ENCODE peak calls at places on chromosomes 3 and 15, in four cellular contexts. One of them, this sample, is unnamed. For H3K27me3, the result is how much of the 10 kb centered on the place peaks cover.

GRCh38 chr3:16423298-16423697 is 90.2 kb downstream of the RFTN1 start:
- DNase-seq in IMR-90: no peak
- DNase-seq in heart left ventricle: no peak
- DNase-seq in adrenal gland: no peak
- DNase-seq in this sample: peak

GRCh38 chr15:99141943-99142342 is 37.1 kb downstream of the SYNM start:
- DNase-seq in heart left ventricle: no peak
- DNase-seq in IMR-90: no peak
- DNase-seq in adrenal gland: no peak
- DNase-seq in this sample: no peak

GRCh38 chr15:86193716-86194408 is 114.2 kb downstream of the AGBL1 start:
- DNase-seq in IMR-90: no peak
- DNase-seq in heart left ventricle: no peak
- DNase-seq in adrenal gland: no peak
- DNase-seq in this sample: no peak

GRCh38 chr3:190886945-190887344 is 24.5 kb upstream of the GMNC start:
- DNase-seq in IMR-90: peak
- DNase-seq in adrenal gland: no peak
- DNase-seq in heart left ventricle: no peak
- DNase-seq in this sample: peak

GRCh38 chr3:154243353-154243752 is 80.9 kb downstream of the DHX36 start:
- DNase-seq in IMR-90: peak
- DNase-seq in adrenal gland: no peak
- DNase-seq in heart left ventricle: no peak
- DNase-seq in this sample: peak

GRCh38 chr3:111284485-111285187 is 213.0 kb downstream of the NECTIN3 start:
- DNase-seq in IMR-90: no peak
- DNase-seq in heart left ventricle: no peak
- DNase-seq in adrenal gland: no peak
- DNase-seq in this sample: no peak

GRCh38 chr3:151467069-151467468 is 6.2 kb upstream of the IGSF10 start:
- DNase-seq in adrenal gland: no peak
- DNase-seq in IMR-90: no peak
- DNase-seq in heart left ventricle: no peak
- DNase-seq in this sample: no peak

GRCh38 chr3:139113231-139113749 is 68.6 kb upstream of the PRR23C start:
- DNase-seq in adrenal gland: no peak
- DNase-seq in heart left ventricle: no peak
- DNase-seq in IMR-90: no peak
- DNase-seq in this sample: no peak

GRCh38 chr3:137771401-137772230 is 7.5 kb downstream of the SOX14 start:
- DNase-seq in IMR-90: no peak
- DNase-seq in heart left ventricle: no peak
- DNase-seq in adrenal gland: no peak
- DNase-seq in this sample: no peak

GRCh38 chr3:126703512-126704493 is at the start of gene CHCHD6:
- DNase-seq in adrenal gland: peak
- DNase-seq in IMR-90: peak
- DNase-seq in heart left ventricle: peak
- DNase-seq in this sample: peak

GRCh38 chr3:567488-568173 is 371.1 kb downstream of the CHL1 start:
- DNase-seq in IMR-90: no peak
- DNase-seq in heart left ventricle: no peak
- DNase-seq in adrenal gland: no peak
- DNase-seq in this sample: no peak

GRCh38 chr3:106587581-106587980 is 718.8 kb upstream of the CBLB start:
- DNase-seq in IMR-90: no peak
- DNase-seq in heart left ventricle: no peak
- DNase-seq in adrenal gland: no peak
- DNase-seq in this sample: peak

GRCh38 chr3:44682182-44682896 is 30.1 kb upstream of the ZNF502 start:
- DNase-seq in heart left ventricle: no peak
- DNase-seq in IMR-90: peak
- DNase-seq in adrenal gland: no peak
- DNase-seq in this sample: no peak

GRCh38 chr3:28291577-28291976 is 50.2 kb downstream of the CMC1 start:
- DNase-seq in adrenal gland: no peak
- DNase-seq in heart left ventricle: no peak
- DNase-seq in IMR-90: no peak
- DNase-seq in this sample: no peak

GRCh38 chr3:128879125-128879969 is at the start of gene ACAD9:
- DNase-seq in heart left ventricle: peak
- DNase-seq in IMR-90: peak
- DNase-seq in adrenal gland: peak
- DNase-seq in this sample: peak

GRCh38 chr15:23504003-23504402 is 57.0 kb upstream of the GOLGA6L2 start:
- DNase-seq in IMR-90: no peak
- DNase-seq in heart left ventricle: no peak
- DNase-seq in adrenal gland: no peak
- DNase-seq in this sample: no peak

GRCh38 chr3:42556089-42556632 is 25.6 kb downstream of the SEC22C start:
- DNase-seq in IMR-90: no peak
- DNase-seq in heart left ventricle: no peak
- DNase-seq in adrenal gland: no peak
- DNase-seq in this sample: no peak

GRCh38 chr3:42552830-42553229 is 28.9 kb downstream of the SEC22C start:
- DNase-seq in heart left ventricle: no peak
- DNase-seq in adrenal gland: no peak
- DNase-seq in IMR-90: no peak
- DNase-seq in this sample: no peak

GRCh38 chr3:42562047-42562907 is 19.5 kb downstream of the SEC22C start:
- DNase-seq in heart left ventricle: no peak
- DNase-seq in adrenal gland: no peak
- DNase-seq in IMR-90: peak
- DNase-seq in this sample: peak

GRCh38 chr3:42557849-42558248 is 23.9 kb downstream of the SEC22C start:
- DNase-seq in heart left ventricle: no peak
- DNase-seq in IMR-90: no peak
- DNase-seq in adrenal gland: no peak
- DNase-seq in this sample: no peak
- TF ChIP-seq CTCF in heart left ventricle: no peak
- TF ChIP-seq CTCF in IMR-90: no peak
- TF ChIP-seq CTCF in adrenal gland: no peak
- TF ChIP-seq CTCF in this sample: no peak

DNA sequence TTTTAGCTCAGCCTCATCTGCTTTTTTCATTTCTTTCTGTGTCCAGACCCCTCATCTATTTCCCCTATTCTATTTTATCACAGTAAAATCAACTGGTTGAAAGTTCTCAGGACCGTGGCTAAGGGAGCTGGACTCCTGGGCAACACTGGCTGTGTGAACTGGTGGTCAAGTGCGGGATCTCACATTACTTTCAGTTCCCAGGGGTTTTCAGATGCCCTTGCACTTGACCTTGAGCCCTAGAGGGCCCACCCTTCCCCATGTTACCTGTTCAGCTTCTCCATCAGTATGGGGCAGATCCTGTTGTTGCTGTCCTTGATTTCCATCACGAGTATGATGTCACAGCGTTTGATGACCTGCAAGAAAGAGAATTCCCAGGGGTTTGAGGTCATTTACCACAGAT is 2.8 kb downstream of the DNASE1L3 start:
- DNase-seq in adrenal gland: no peak
- DNase-seq in IMR-90: no peak
- DNase-seq in heart left ventricle: no peak
- DNase-seq in this sample: no peak
- H3K4me3 ChIP-seq in adrenal gland: no peak
- H3K4me3 ChIP-seq in IMR-90: no peak
- H3K4me3 ChIP-seq in heart left ventricle: no peak
- H3K4me3 ChIP-seq in this sample: no peak

GRCh38 chr3:50502225-50502583 is 1.2 kb downstream of the CACNA2D2 start:
- DNase-seq in IMR-90: no peak
- DNase-seq in adrenal gland: no peak
- DNase-seq in heart left ventricle: no peak
- DNase-seq in this sample: no peak

GRCh38 chr3:50503947-50504346 is 513 bp upstream of the CACNA2D2 start:
- DNase-seq in IMR-90: no peak
- DNase-seq in heart left ventricle: no peak
- DNase-seq in adrenal gland: no peak
- DNase-seq in this sample: no peak

GRCh38 chr3:50502584-50503423 is 630 bp downstream of the CACNA2D2 start:
- DNase-seq in IMR-90: no peak
- DNase-seq in adrenal gland: no peak
- DNase-seq in heart left ventricle: no peak
- DNase-seq in this sample: no peak

GRCh38 chr3:50504681-50505080 is 1.2 kb upstream of the CACNA2D2 start:
- DNase-seq in adrenal gland: no peak
- DNase-seq in heart left ventricle: no peak
- DNase-seq in IMR-90: no peak
- DNase-seq in this sample: no peak

GRCh38 chr3:50503504-50503903 is at the start of gene CACNA2D2:
- DNase-seq in heart left ventricle: peak
- DNase-seq in adrenal gland: no peak
- DNase-seq in IMR-90: no peak
- DNase-seq in this sample: no peak
- H3K27me3 ChIP-seq in heart left ventricle: under half
- H3K27me3 ChIP-seq in adrenal gland: under half
- H3K27me3 ChIP-seq in IMR-90: half or more
- H3K27me3 ChIP-seq in this sample: under half

GRCh38 chr15:24976932-24977331 is 22.1 kb downstream of the SNRPN start:
- DNase-seq in heart left ventricle: no peak
- DNase-seq in IMR-90: peak
- DNase-seq in adrenal gland: no peak
- DNase-seq in this sample: peak
- TF ChIP-seq CTCF in heart left ventricle: no peak
- TF ChIP-seq CTCF in IMR-90: no peak
- TF ChIP-seq CTCF in adrenal gland: no peak
- TF ChIP-seq CTCF in this sample: no peak

DNA sequence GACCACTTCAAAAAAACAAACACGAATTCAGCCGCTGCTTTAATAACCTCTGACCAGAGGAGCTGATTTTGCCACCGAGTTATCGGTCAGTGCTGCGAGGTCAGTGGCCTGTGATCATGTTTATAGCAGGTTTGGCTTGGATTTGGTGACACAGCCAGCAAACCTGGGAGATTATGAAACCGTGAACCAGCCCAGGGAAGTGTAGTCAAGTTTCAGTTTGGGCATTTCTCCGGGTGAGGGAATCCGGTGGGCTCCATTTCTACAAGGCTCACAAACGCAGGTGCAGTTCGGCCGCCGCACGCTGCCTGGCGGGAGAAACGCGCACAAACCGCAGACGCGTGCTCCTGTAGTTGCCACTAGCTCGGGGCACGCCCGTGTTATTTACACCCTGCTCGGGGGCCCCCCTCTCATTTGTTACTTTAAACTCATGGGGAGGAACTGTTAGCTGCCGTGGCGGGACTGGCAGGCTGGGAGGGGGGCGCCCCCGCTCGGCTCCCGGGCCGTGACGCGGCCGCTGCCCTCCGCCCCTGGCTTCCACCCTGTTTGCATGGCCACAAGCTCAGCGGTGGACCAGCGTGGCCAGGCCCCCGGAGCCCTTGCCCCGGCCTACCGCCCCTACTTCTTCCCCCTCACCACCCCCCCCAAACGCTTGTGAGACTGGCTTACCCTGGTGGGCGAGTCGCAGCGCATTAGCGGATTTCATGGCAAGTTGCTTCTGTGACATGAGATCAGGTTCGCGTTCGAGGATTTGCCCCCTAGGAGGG is 13.6 kb upstream of the ONECUT1 start:
- DNase-seq in heart left ventricle: no peak
- DNase-seq in IMR-90: no peak
- DNase-seq in adrenal gland: no peak
- DNase-seq in this sample: no peak
- H3K4me3 ChIP-seq in heart left ventricle: peak
- H3K4me3 ChIP-seq in IMR-90: no peak
- H3K4me3 ChIP-seq in adrenal gland: no peak
- H3K4me3 ChIP-seq in this sample: no peak

GRCh38 chr15:76964157-76964556 is 30.8 kb upstream of the PSTPIP1 start:
- DNase-seq in heart left ventricle: no peak
- DNase-seq in IMR-90: peak
- DNase-seq in adrenal gland: no peak
- DNase-seq in this sample: peak
- H3K27me3 ChIP-seq in heart left ventricle: under half
- H3K27me3 ChIP-seq in IMR-90: under half
- H3K27me3 ChIP-seq in adrenal gland: under half
- H3K27me3 ChIP-seq in this sample: under half

DNA sequence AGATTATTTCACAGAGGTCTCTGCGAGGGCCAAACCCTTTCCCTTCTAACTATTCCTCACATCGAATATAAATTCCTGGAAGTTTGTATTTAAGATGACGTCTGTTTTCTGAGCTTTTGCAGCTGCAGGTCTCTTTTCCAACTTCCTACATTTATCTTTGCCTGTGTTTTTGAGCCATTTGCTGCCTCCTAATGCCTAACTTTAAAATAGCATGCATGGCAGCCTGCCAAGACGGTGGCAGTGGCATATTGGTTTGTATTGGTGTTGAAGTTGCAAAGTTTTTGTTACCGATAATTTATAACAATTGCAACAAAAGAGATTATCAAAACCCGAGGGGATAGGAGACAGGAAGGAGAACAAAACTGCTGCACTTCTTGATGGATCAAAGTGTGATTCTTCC is 187.1 kb upstream of the DNAJC19 start:
- DNase-seq in adrenal gland: peak
- DNase-seq in IMR-90: peak
- DNase-seq in heart left ventricle: peak
- DNase-seq in this sample: peak
- TF ChIP-seq CTCF in adrenal gland: peak
- TF ChIP-seq CTCF in IMR-90: peak
- TF ChIP-seq CTCF in heart left ventricle: peak
- TF ChIP-seq CTCF in this sample: peak

GRCh38 chr15:26235864-26236263 is 372.7 kb upstream of the ATP10A start:
- DNase-seq in adrenal gland: no peak
- DNase-seq in heart left ventricle: no peak
- DNase-seq in IMR-90: no peak
- DNase-seq in this sample: no peak
- H3K4me3 ChIP-seq in adrenal gland: no peak
- H3K4me3 ChIP-seq in heart left ventricle: no peak
- H3K4me3 ChIP-seq in IMR-90: no peak
- H3K4me3 ChIP-seq in this sample: no peak

GRCh38 chr3:26621891-26622633 is 510 bp upstream of the LRRC3B start:
- DNase-seq in adrenal gland: no peak
- DNase-seq in heart left ventricle: no peak
- DNase-seq in IMR-90: no peak
- DNase-seq in this sample: no peak
- H3K27me3 ChIP-seq in adrenal gland: under half
- H3K27me3 ChIP-seq in heart left ventricle: under half
- H3K27me3 ChIP-seq in IMR-90: under half
- H3K27me3 ChIP-seq in this sample: under half

DNA sequence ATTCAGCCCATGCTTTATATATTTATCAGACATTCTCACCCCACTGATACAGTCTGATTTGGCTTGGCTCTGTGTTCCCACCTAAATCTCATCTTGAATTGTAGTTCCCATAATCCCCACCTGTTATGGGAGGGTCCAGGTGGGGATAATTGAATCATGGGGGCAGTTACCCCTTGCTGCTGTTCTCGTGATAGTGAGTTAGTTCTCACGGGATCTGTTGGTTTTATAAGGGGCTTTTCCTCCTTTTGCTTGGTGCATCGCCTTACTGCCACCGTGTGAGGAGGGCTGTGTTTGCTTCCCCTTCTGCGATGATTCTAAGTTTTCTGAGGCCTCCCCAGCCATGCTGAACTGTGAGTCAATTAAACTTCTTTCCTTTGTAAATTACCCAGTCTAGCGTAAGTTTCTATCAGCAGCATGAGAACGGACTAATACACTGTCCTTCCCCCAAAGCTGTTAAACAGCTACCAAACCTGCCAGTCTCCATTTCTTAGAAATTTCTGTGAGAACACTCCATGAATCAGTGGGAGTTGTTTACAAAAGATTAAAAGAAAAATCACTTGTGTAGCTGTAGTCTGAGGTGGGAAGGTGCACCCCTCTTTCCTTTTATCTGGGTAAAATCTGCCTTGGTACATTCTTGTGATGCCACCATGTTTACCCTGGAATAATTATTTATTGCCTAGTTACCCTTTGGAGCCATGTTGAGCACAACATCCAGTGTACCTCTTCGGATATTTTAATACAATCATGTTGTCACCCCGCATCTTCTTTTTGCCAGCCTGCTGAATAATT is 160.5 kb downstream of the THSD4 start:
- DNase-seq in IMR-90: no peak
- DNase-seq in heart left ventricle: no peak
- DNase-seq in adrenal gland: no peak
- DNase-seq in this sample: peak
- TF ChIP-seq CTCF in IMR-90: no peak
- TF ChIP-seq CTCF in heart left ventricle: no peak
- TF ChIP-seq CTCF in adrenal gland: no peak
- TF ChIP-seq CTCF in this sample: no peak

This sample was measured in bronchial epithelial cell.